ENCODE peak calls at places on chromosomes 13 and 19, in ten cellular contexts. D is upper lobe of left lung, W is brain microvascular endothelial cell, B is right lobe of liver, I is AG09309, R is AG10803, H is neural progenitor cell, M is AG04449, T is psoas muscle, K is HFF-Myc. N is an unnamed sample.

GRCh38 chr19:50549927-50550593 is 18.2 kb downstream of the LRRC4B start:
- DNase-seq in T (no peak), D (no peak), M (no peak), I (no peak), B (no peak), K (no peak), W (no peak), R (no peak), H (no peak), N (no peak)

GRCh38 chr19:3672993-3673392 is 27.3 kb downstream of the PIP5K1C start:
- DNase-seq in D (no peak), H (peak; percentile 41), I (no peak), R (no peak), T (no peak), K (no peak), M (no peak), B (no peak), W (no peak), N (no peak)

GRCh38 chr19:38514812-38515633 is 81.5 kb downstream of the RYR1 start:
- DNase-seq in W (peak; percentile 24), D (peak; percentile 67), K (peak; percentile 3), H (peak; percentile 83), R (peak; percentile 33), M (no peak), B (peak; percentile 66), T (peak; percentile 55), I (no peak), N (peak; percentile 29)

GRCh38 chr19:33815410-33816340 is 19.0 kb downstream of the KCTD15 start:
- DNase-seq in W (peak; percentile 53), H (no peak), K (no peak), T (no peak), B (no peak), D (no peak), R (no peak), M (no peak), I (no peak), N (no peak)

GRCh38 chr19:21084343-21084742 is 2.3 kb downstream of the ZNF714 start:
- DNase-seq in T (no peak), R (peak; percentile 67), W (peak; percentile 44), B (no peak), D (peak; percentile 25), H (no peak), I (peak; percentile 16), M (no peak), K (peak; percentile 43), N (no peak)

GRCh38 chr13:80338781-80339577 is 1.9 kb downstream of the SPRY2 start:
- DNase-seq in K (no peak), T (peak; percentile 78), W (peak; percentile 82), M (peak; percentile 47), D (peak; percentile 90), B (peak; percentile 80), I (peak; percentile 67), R (peak; percentile 86), H (peak; percentile 90), N (no peak)

GRCh38 chr19:58409010-58409790 is 751 bp downstream of the ZNF584 start:
- DNase-seq in W (no peak), K (no peak), B (no peak), H (peak; percentile 37), M (no peak), D (no peak), T (no peak), I (no peak), R (no peak), N (no peak)

GRCh38 chr13:75985132-75985531 is 349.0 kb downstream of the LMO7 start:
- DNase-seq in I (no peak), M (no peak), K (no peak), T (no peak), W (no peak), H (no peak), D (no peak), R (no peak), B (no peak), N (no peak)

GRCh38 chr19:2613507-2614295 is 88.8 kb downstream of the GNG7 start:
- DNase-seq in I (no peak), B (no peak), H (peak; percentile 57), T (no peak), M (no peak), D (peak; percentile 72), W (no peak), R (peak; percentile 41), K (no peak), N (no peak)

GRCh38 chr13:36973621-36974268 is 25.4 kb downstream of the ALG5 start:
- DNase-seq in W (no peak), I (no peak), H (no peak), M (no peak), K (no peak), R (no peak), T (no peak), B (no peak), D (no peak), N (no peak)

GRCh38 chr13:48990900-48991299 is 15.2 kb downstream of the FNDC3A start:
- DNase-seq in R (no peak), I (no peak), W (no peak), B (no peak), H (no peak), M (no peak), T (no peak), D (no peak), K (no peak), N (no peak)

GRCh38 chr19:1213391-1214286 is 8.1 kb downstream of the STK11 start:
- DNase-seq in I (no peak), K (peak; percentile 79), R (peak; percentile 61), W (peak; percentile 73), T (peak; percentile 80), B (peak; percentile 68), M (no peak), H (no peak), D (peak; percentile 73), N (no peak)

DNA sequence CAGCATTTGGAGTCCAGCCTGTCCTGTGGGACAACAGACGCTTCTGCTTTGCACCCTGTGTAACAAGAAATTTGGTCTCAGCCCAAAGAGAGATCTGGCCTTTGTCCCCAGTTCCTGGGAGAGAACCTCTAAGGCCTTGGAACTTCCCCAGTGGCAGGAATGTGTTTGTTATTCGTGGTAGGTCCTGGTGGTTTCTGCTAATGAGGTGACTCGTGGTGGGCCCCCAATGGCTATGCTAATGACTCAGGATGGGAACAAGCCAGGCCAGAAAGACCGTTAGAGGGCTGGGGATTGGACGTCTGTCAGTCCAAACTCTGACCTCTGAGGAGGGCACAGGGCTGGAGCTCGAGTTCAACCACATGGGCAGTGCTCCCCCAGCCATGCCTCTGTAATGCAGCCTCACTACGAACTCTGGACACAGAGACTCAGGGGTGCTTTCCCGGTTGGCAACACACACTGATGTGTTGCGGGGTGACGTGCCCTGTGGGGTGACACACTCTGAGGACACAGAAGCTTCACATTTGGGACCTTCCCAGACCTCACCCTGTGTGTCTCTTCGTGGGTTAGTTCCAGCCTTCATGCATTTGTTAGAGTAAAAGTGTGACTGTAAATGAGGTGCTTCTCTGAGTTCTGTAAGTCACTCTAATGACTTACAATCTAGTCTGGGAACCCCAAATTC is 38.9 kb downstream of the TEX29 start:
- DNase-seq in W (no peak), M (no peak), H (peak; percentile 63), B (no peak), R (peak; percentile 45), D (no peak), K (no peak), I (no peak), T (no peak), N (no peak)
- TF ChIP-seq CTCF in W (no peak), M (no peak), H (peak; percentile 38), B (no peak), R (peak; percentile 19), D (no peak), K (no peak), I (no peak), T (no peak), N (no peak)

GRCh38 chr13:24459234-24459633 is 53.3 kb downstream of the PARP4 start:
- DNase-seq in W (peak; percentile 48), K (peak; percentile 11), R (peak; percentile 78), I (peak; percentile 53), D (no peak), H (no peak), T (no peak), M (peak; percentile 41), B (no peak), N (no peak)
- H3K4me3 ChIP-seq in W (no peak overlapping the region), K (no peak overlapping the region), R (no peak overlapping the region), I (no peak overlapping the region), D (no peak overlapping the region), H (no peak overlapping the region), T (no peak overlapping the region), M (no peak overlapping the region), B (no peak overlapping the region), N (no peak overlapping the region)

DNA sequence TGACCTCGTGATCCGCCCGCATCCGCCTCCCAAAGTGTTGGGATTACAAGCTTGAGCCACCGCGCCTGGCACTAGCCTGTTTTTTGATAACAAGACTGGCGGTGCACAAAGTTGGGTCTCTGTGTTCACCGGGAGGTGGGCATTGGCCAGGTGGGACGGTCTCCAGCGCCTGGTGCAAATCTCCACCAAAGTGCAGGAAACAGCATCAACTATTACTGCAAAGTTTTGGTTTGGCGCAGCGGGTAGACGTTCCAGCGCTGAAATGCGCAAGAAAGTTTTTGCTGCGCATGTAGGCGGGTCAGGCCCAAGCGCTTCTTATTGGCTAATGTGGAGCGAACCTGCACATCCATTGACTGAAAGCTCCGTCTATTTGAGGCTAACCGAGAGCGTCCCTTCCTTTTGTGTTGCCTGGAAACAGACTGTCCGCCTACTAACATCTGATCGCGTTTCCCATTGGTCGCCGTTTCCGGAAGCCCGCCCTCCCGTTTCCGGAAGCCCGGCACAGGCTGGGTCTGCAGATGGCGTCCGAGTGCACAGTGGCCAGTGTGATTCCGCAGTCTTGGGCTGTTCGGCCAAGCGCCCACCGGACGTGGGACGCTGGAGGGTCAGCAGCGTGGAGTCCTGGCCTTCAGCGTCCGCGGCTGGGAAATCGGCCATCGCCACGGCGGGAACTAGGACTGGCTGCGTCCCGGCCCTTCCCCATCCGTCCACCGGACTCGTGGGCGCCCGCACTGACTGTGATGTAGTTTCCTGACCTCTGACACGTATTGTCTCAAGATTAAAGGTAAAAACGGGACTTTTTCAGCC is 53.3 kb upstream of the ZNF527 start:
- DNase-seq in T (peak; percentile 95), H (peak; percentile 97), W (peak; percentile 100), K (peak; percentile 99), M (peak; percentile 98), B (peak; percentile 93), I (peak; percentile 98), D (peak; percentile 97), R (peak; percentile 99), N (peak; percentile 99)
- TF ChIP-seq CTCF in T (peak; percentile 30), H (peak; percentile 43), W (peak; percentile 52), K (no peak), M (peak; percentile 58), B (peak; percentile 24), I (peak; percentile 47), D (no peak), R (peak; percentile 44), N (peak; percentile 30)

DNA sequence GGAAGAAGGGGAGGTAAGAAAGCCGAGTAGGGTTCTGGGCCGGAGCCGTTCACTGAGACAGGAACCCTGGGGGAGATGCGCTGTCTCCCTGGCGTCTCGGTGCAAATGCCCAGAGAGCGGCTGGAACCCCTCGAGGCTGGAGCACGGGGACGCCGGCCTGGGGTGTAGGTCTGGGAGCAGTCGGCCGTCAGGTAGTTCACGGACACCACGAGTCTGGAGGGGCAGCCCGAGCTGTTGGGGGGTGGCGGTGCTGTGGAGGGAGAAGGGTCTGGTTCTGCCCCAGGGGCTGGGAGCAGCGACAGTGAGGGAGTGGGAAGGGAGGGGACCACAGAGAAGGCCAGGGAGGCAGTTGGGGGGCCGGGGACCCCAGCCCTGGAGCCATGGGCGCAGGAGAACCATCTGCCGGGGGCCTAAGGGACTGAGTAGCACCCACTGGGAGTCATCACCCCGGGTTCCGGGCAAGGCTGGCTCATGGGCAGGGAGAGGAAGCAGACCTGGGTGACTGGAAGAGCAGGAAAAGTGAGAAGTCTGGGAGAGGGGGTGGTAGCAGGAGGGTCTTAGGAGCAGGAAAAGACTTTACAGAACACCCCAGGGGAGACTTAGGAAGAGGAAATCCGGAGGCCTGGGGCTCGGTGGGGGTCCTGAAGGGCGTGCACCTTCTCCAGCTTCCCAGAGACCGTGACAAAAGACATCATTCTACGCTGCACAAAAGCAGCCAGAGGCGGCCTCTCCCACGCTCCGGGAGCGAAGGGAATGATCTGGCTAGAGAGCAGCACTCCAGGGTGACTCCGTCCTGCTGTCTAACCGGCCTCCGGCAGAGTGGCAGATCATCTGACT is 173.1 kb upstream of the SOX1 start:
- DNase-seq in R (no peak), I (no peak), D (no peak), K (no peak), W (no peak), B (no peak), T (no peak), M (no peak), H (peak; percentile 73), N (no peak)
- H3K4me3 ChIP-seq in R (no peak overlapping the region), I (no peak overlapping the region), D (no peak overlapping the region), K (no peak overlapping the region), W (peak overlapping the region; percentile 20), B (no peak overlapping the region), T (peak overlapping the region; percentile 5), M (no peak overlapping the region), H (peak overlapping the region; percentile 49), N (no peak overlapping the region)